ENCODE peak calls at places on chromosomes 13 and 19, in ten cellular contexts. One of them, this sample, is unnamed.

GRCh38 chr19:18460900-18461299 is 23.0 kb upstream of the ISYNA1 start:
- DNase-seq in small intestine: no peak
- DNase-seq in GM23338: no peak
- DNase-seq in NCI-H187: no peak
- DNase-seq in activated naive CD4-positive, alpha-beta T cell: no peak
- DNase-seq in activated naive CD8-positive, alpha-beta T cell treated with anti-CD3 and anti-CD28 coated beads, Interleukin-2, amount 10 ng/mL, durations not matched to agents 7 days and 5 days: no peak
- DNase-seq in hepatocyte: no peak
- DNase-seq in T-helper 2 cell: no peak
- DNase-seq in hippocampal formation: no peak
- DNase-seq in tibial artery: no peak
- DNase-seq in this sample: no peak

GRCh38 chr13:71339736-71340135 is 527.3 kb downstream of the DACH1 start:
- DNase-seq in small intestine: no peak
- DNase-seq in GM23338: no peak
- DNase-seq in NCI-H187: no peak
- DNase-seq in activated naive CD4-positive, alpha-beta T cell: no peak
- DNase-seq in activated naive CD8-positive, alpha-beta T cell treated with anti-CD3 and anti-CD28 coated beads, Interleukin-2, amount 10 ng/mL, durations not matched to agents 7 days and 5 days: no peak
- DNase-seq in hepatocyte: no peak
- DNase-seq in T-helper 2 cell: no peak
- DNase-seq in hippocampal formation: no peak
- DNase-seq in tibial artery: no peak
- DNase-seq in this sample: no peak

GRCh38 chr13:22789027-22789593 is 391.7 kb upstream of the SGCG start:
- DNase-seq in small intestine: no peak
- DNase-seq in GM23338: peak; percentile 5
- DNase-seq in NCI-H187: no peak
- DNase-seq in activated naive CD4-positive, alpha-beta T cell: no peak
- DNase-seq in activated naive CD8-positive, alpha-beta T cell treated with anti-CD3 and anti-CD28 coated beads, Interleukin-2, amount 10 ng/mL, durations not matched to agents 7 days and 5 days: no peak
- DNase-seq in hepatocyte: peak; percentile 19
- DNase-seq in T-helper 2 cell: no peak
- DNase-seq in hippocampal formation: no peak
- DNase-seq in tibial artery: no peak
- DNase-seq in this sample: no peak

GRCh38 chr19:5228932-5229777 is 111.5 kb downstream of the PTPRS start:
- DNase-seq in small intestine: no peak
- DNase-seq in GM23338: peak; percentile 60
- DNase-seq in NCI-H187: no peak
- DNase-seq in activated naive CD4-positive, alpha-beta T cell: no peak
- DNase-seq in activated naive CD8-positive, alpha-beta T cell treated with anti-CD3 and anti-CD28 coated beads, Interleukin-2, amount 10 ng/mL, durations not matched to agents 7 days and 5 days: no peak
- DNase-seq in hepatocyte: no peak
- DNase-seq in T-helper 2 cell: no peak
- DNase-seq in hippocampal formation: no peak
- DNase-seq in tibial artery: no peak
- DNase-seq in this sample: no peak

GRCh38 chr19:16190736-16191135 is 5.5 kb downstream of the FAM32A start:
- DNase-seq in small intestine: no peak
- DNase-seq in GM23338: no peak
- DNase-seq in NCI-H187: no peak
- DNase-seq in activated naive CD4-positive, alpha-beta T cell: no peak
- DNase-seq in activated naive CD8-positive, alpha-beta T cell treated with anti-CD3 and anti-CD28 coated beads, Interleukin-2, amount 10 ng/mL, durations not matched to agents 7 days and 5 days: no peak
- DNase-seq in hepatocyte: no peak
- DNase-seq in T-helper 2 cell: no peak
- DNase-seq in hippocampal formation: no peak
- DNase-seq in tibial artery: peak; percentile 24
- DNase-seq in this sample: no peak

GRCh38 chr13:98175823-98176222 is 1.2 kb downstream of the RNF113B start:
- DNase-seq in small intestine: no peak
- DNase-seq in GM23338: no peak
- DNase-seq in NCI-H187: no peak
- DNase-seq in activated naive CD4-positive, alpha-beta T cell: no peak
- DNase-seq in activated naive CD8-positive, alpha-beta T cell treated with anti-CD3 and anti-CD28 coated beads, Interleukin-2, amount 10 ng/mL, durations not matched to agents 7 days and 5 days: no peak
- DNase-seq in hepatocyte: no peak
- DNase-seq in T-helper 2 cell: no peak
- DNase-seq in hippocampal formation: no peak
- DNase-seq in tibial artery: no peak
- DNase-seq in this sample: no peak

GRCh38 chr13:25608181-25608580 is 236.4 kb downstream of the ATP8A2 start:
- DNase-seq in small intestine: no peak
- DNase-seq in GM23338: no peak
- DNase-seq in NCI-H187: no peak
- DNase-seq in activated naive CD4-positive, alpha-beta T cell: no peak
- DNase-seq in activated naive CD8-positive, alpha-beta T cell treated with anti-CD3 and anti-CD28 coated beads, Interleukin-2, amount 10 ng/mL, durations not matched to agents 7 days and 5 days: no peak
- DNase-seq in hepatocyte: no peak
- DNase-seq in T-helper 2 cell: no peak
- DNase-seq in hippocampal formation: no peak
- DNase-seq in tibial artery: no peak
- DNase-seq in this sample: no peak

GRCh38 chr13:77516342-77516789 is 19.1 kb upstream of the SCEL start:
- DNase-seq in small intestine: no peak
- DNase-seq in GM23338: peak; percentile 12
- DNase-seq in NCI-H187: no peak
- DNase-seq in activated naive CD4-positive, alpha-beta T cell: no peak
- DNase-seq in activated naive CD8-positive, alpha-beta T cell treated with anti-CD3 and anti-CD28 coated beads, Interleukin-2, amount 10 ng/mL, durations not matched to agents 7 days and 5 days: no peak
- DNase-seq in hepatocyte: no peak
- DNase-seq in T-helper 2 cell: no peak
- DNase-seq in hippocampal formation: no peak
- DNase-seq in tibial artery: no peak
- DNase-seq in this sample: no peak

GRCh38 chr19:49403404-49404187 is 15.5 kb downstream of the KASH5 start:
- DNase-seq in small intestine: no peak
- DNase-seq in GM23338: peak; percentile 96
- DNase-seq in NCI-H187: peak; percentile 98
- DNase-seq in activated naive CD4-positive, alpha-beta T cell: no peak
- DNase-seq in activated naive CD8-positive, alpha-beta T cell treated with anti-CD3 and anti-CD28 coated beads, Interleukin-2, amount 10 ng/mL, durations not matched to agents 7 days and 5 days: no peak
- DNase-seq in hepatocyte: no peak
- DNase-seq in T-helper 2 cell: no peak
- DNase-seq in hippocampal formation: no peak
- DNase-seq in tibial artery: no peak
- DNase-seq in this sample: no peak

GRCh38 chr13:39451860-39452301 is 151.1 kb downstream of the LHFPL6 start:
- DNase-seq in small intestine: peak; percentile 2
- DNase-seq in GM23338: no peak
- DNase-seq in NCI-H187: no peak
- DNase-seq in activated naive CD4-positive, alpha-beta T cell: no peak
- DNase-seq in activated naive CD8-positive, alpha-beta T cell treated with anti-CD3 and anti-CD28 coated beads, Interleukin-2, amount 10 ng/mL, durations not matched to agents 7 days and 5 days: no peak
- DNase-seq in hepatocyte: no peak
- DNase-seq in T-helper 2 cell: no peak
- DNase-seq in hippocampal formation: no peak
- DNase-seq in tibial artery: peak; percentile 60
- DNase-seq in this sample: no peak

GRCh38 chr19:36213793-36214387 is 575 bp downstream of the ZNF565 start:
- DNase-seq in small intestine: no peak
- DNase-seq in GM23338: no peak
- DNase-seq in NCI-H187: no peak
- DNase-seq in activated naive CD4-positive, alpha-beta T cell: no peak
- DNase-seq in activated naive CD8-positive, alpha-beta T cell treated with anti-CD3 and anti-CD28 coated beads, Interleukin-2, amount 10 ng/mL, durations not matched to agents 7 days and 5 days: no peak
- DNase-seq in hepatocyte: peak; percentile 6
- DNase-seq in T-helper 2 cell: no peak
- DNase-seq in hippocampal formation: no peak
- DNase-seq in tibial artery: no peak
- DNase-seq in this sample: no peak